ENCODE peak calls at places on chromosomes 13 and 19, in eight cellular contexts. P, U, I, K, L, X, V and H are unnamed samples.

GRCh38 chr13:106599875-106600797 is 32.2 kb upstream of the ARGLU1 start:
- DNase-seq in P (no peak), U (no peak), I (no peak), K (peak), L (no peak), X (no peak), V (peak), H (no peak)

GRCh38 chr13:20475927-20476691 is 49.5 kb downstream of the CRYL1 start:
- DNase-seq in P (no peak), U (peak), I (no peak), K (peak), L (peak), X (peak), V (no peak), H (no peak)

GRCh38 chr19:40433391-40434216 is 7.8 kb upstream of the SERTAD1 start:
- DNase-seq in P (peak), U (peak), I (peak), K (peak), L (peak), X (no peak), V (no peak), H (peak)

GRCh38 chr19:13881231-13881691 is 4.3 kb downstream of the NANOS3 start:
- DNase-seq in P (no peak), U (no peak), I (no peak), K (peak), L (peak), X (no peak), V (no peak), H (peak)

GRCh38 chr13:37701306-37701705 is 102.7 kb upstream of the POSTN start:
- DNase-seq in P (no peak), U (no peak), I (no peak), K (no peak), L (no peak), X (no peak), V (no peak), H (no peak)

GRCh38 chr13:43522788-43523187 is 264.0 kb downstream of the ENOX1 start:
- DNase-seq in P (no peak), U (no peak), I (no peak), K (peak), L (no peak), X (no peak), V (no peak), H (no peak)

GRCh38 chr19:41616785-41617621 is 9.9 kb downstream of the CEACAM4 start:
- DNase-seq in P (no peak), U (peak), I (no peak), K (peak), L (peak), X (no peak), V (no peak), H (peak)

GRCh38 chr19:5829567-5830315 is 9.8 kb downstream of the FUT6 start:
- DNase-seq in P (no peak), U (no peak), I (no peak), K (no peak), L (no peak), X (no peak), V (no peak), H (no peak)

GRCh38 chr13:114288157-114288591 is 6.8 kb downstream of the UPF3A start:
- DNase-seq in P (no peak), U (no peak), I (no peak), K (no peak), L (no peak), X (no peak), V (no peak), H (no peak)

GRCh38 chr13:101300531-101300930 is 115.8 kb downstream of the NALCN start:
- DNase-seq in P (no peak), U (no peak), I (no peak), K (no peak), L (no peak), X (no peak), V (no peak), H (no peak)

GRCh38 chr19:50415661-50416033 is 3.1 kb upstream of the SPIB start:
- DNase-seq in P (no peak), U (no peak), I (no peak), K (no peak), L (no peak), X (no peak), V (no peak), H (peak)

GRCh38 chr19:18204394-18205179 is 745 bp upstream of the RAB3A start:
- DNase-seq in P (no peak), U (no peak), I (no peak), K (peak), L (peak), X (no peak), V (no peak), H (no peak)

GRCh38 chr13:20713751-20714150 is 10.3 kb downstream of the IL17D start:
- DNase-seq in P (no peak), U (no peak), I (no peak), K (no peak), L (no peak), X (no peak), V (no peak), H (no peak)